ENCODE peak calls at places on chromosomes 4 and X, in four cellular contexts. F, J, D and O are unnamed samples.

GRCh38 chr4:112793033-112793432 is 156.1 kb downstream of the LARP7 start:
- DNase-seq in F (no peak), J (no peak), D (no peak), O (no peak)

GRCh38 chr4:65670331-65671031 is at the start of gene EPHA5:
- DNase-seq in J (peak; percentile 85), D (no peak), F (no peak), O (peak; percentile 3)

GRCh38 chr4:83837614-83838308 is 301.9 kb downstream of the GPAT3 start:
- DNase-seq in D (no peak), F (no peak), J (no peak), O (no peak)

GRCh38 chr4:22385615-22386014 is 130.3 kb downstream of the ADGRA3 start:
- DNase-seq in J (no peak), F (no peak), D (no peak), O (no peak)

GRCh38 chrX:40746536-40746935 is 11.2 kb upstream of the MED14 start:
- DNase-seq in F (no peak), D (no peak), J (no peak), O (no peak)

GRCh38 chr4:82429728-82430192 is 502 bp downstream of the HNRNPDL start:
- DNase-seq in D (no peak), J (peak; percentile 63), F (peak; percentile 61), O (no peak)

GRCh38 chr4:118921736-118922135 is 33.1 kb downstream of the SYNPO2 start:
- DNase-seq in D (no peak), F (no peak), J (no peak), O (no peak)

GRCh38 chr4:150209140-150209829 is 131.0 kb downstream of the DCLK2 start:
- DNase-seq in F (peak; percentile 59), J (peak; percentile 71), D (no peak), O (peak; percentile 41)

GRCh38 chr4:37893164-37893563 is 2.3 kb downstream of the TBC1D1 start:
- DNase-seq in D (no peak), F (no peak), J (no peak), O (no peak)

GRCh38 chr4:140136509-140136908 is 17.5 kb downstream of the MAML3 start:
- DNase-seq in J (no peak), D (no peak), F (no peak), O (no peak)

GRCh38 chr4:140135529-140136021 is 18.4 kb downstream of the MAML3 start:
- DNase-seq in D (no peak), F (no peak), J (no peak), O (no peak)

GRCh38 chr4:140134780-140135179 is 19.2 kb downstream of the MAML3 start:
- DNase-seq in J (no peak), D (no peak), F (no peak), O (no peak)

GRCh38 chr4:140138428-140138827 is 15.6 kb downstream of the MAML3 start:
- DNase-seq in F (no peak), J (no peak), D (no peak), O (no peak)

DNA sequence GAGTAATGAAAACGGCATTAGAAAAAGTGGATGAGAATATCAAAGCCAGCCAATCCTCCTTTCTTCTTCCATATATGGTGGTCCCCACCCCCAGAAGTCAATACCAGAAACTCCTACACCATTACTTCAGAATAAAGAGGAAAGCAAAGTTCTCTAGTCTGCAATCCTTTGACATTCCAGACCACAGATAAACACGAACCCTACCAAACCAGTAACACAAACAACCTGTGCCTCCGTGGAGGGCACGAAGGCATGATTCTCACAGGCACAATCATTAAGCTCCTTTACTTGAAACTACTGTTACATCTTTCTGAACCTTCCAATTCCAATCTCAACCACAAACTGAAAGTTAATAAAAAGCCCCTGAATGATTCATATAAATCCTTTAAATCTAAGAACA is 16.3 kb downstream of the MAML3 start:
- DNase-seq in D (no peak), J (no peak), F (no peak), O (no peak)
- TF ChIP-seq CBFB in D (no peak), J (no peak), F (no peak), O (no peak)

GRCh38 chrX:22748093-22748999 is 251.4 kb upstream of the DDX53 start:
- DNase-seq in D (no peak), F (peak; percentile 16), J (peak; percentile 50), O (peak; percentile 13)
- TF ChIP-seq CBFB in D (no peak), F (no peak), J (no peak), O (no peak)

DNA sequence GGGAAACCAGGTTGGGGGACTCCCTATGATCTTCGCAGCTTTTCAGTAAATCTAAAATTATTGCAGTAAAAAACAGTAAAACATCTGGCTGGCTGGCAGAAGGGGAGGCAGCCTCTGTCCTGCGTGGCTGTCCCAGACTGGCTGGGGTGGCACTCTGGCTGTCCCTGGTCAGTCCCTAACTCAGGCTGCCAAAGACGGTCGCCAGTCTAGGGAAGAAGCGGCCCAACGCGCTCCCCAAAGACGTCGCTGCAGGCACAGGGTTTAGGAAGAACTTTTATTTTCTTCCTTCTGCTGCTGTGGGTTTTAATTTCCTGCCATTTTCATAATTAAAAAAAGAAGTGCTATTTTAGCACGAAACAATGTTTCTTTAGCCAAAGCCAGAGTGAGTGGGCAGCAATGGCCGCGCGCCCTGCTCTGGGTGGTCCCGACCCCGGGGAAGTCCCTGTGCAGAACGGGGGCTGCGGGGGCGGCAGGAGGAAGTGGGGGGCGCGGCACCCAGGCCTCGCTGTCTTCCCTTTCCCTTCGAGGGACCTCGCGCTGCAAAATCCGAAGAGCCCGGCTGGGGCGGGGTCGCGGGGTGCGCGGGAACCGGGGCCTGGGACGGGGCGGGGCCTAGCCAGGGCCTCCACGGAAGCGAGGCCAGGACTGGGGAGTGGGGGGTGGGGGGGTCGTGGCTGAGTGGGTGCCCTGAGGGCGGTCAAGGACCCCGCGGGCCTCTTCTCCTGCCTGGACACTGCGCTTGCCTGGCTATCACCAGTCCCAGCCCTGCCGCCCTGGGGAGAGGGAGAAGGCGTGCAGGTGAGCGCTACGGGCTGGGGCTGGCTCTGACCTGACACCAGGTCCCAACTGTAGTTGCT is 6.3 kb upstream of the LETM1 start:
- DNase-seq in F (peak; percentile 67), J (no peak), D (no peak), O (no peak)
- TF ChIP-seq CBFB in F (no peak), J (no peak), D (no peak), O (no peak)

GRCh38 chrX:136046295-136046894 is 61.2 kb downstream of the SLC9A6 start:
- DNase-seq in F (no peak), J (no peak), D (no peak), O (no peak)
- TF ChIP-seq CBFB in F (no peak), J (no peak), D (no peak), O (no peak)

GRCh38 chrX:131235768-131236167 is 53.3 kb downstream of the IGSF1 start:
- DNase-seq in J (no peak), D (no peak), F (no peak), O (no peak)

DNA sequence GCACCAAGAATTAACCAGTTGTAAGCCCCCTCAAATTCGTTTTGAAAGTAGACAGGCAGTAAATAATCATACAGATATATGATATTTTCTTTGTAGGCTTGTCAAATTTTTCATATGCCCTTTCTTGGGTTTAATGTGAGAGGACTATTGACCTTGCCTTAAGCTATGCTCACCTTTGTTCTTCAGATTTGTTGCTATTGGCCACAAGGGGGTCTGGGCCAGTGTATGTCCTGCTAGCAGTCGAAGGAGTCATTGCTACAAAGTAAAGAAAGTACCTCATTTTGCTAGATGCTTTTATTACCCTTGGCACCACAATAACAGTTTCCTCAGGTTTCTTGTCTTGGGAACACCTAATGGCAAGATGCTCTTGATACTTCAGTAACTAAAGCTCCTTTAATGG is 51.7 kb downstream of the IGSF1 start:
- DNase-seq in F (peak; percentile 7), J (no peak), D (no peak), O (no peak)
- TF ChIP-seq CBFB in F (no peak), J (no peak), D (no peak), O (no peak)

GRCh38 chrX:135185795-135186443 is 14.7 kb upstream of the CT55 start:
- DNase-seq in D (peak; percentile 11), F (peak; percentile 41), J (peak; percentile 32), O (peak; percentile 36)
- TF ChIP-seq CBFB in D (no peak), F (no peak), J (no peak), O (no peak)

GRCh38 chr4:78585633-78586032 is 34.1 kb downstream of the ANXA3 start:
- DNase-seq in D (no peak), F (no peak), J (no peak), O (no peak)

GRCh38 chr4:78588894-78589545 is 37.5 kb downstream of the ANXA3 start:
- DNase-seq in J (no peak), F (no peak), D (no peak), O (no peak)

GRCh38 chr4:78581626-78582025 is 30.1 kb downstream of the ANXA3 start:
- DNase-seq in F (no peak), D (no peak), J (no peak), O (no peak)

GRCh38 chr4:78584863-78585576 is 33.5 kb downstream of the ANXA3 start:
- DNase-seq in J (no peak), F (no peak), D (no peak), O (peak; percentile 12)
- TF ChIP-seq CBFB in J (no peak), F (no peak), D (no peak), O (no peak)

GRCh38 chr4:139838811-139839210 is 173.2 kb downstream of the MGST2 start:
- DNase-seq in J (no peak), D (no peak), F (no peak), O (no peak)
- TF ChIP-seq CBFB in J (no peak), D (no peak), F (no peak), O (no peak)

DNA sequence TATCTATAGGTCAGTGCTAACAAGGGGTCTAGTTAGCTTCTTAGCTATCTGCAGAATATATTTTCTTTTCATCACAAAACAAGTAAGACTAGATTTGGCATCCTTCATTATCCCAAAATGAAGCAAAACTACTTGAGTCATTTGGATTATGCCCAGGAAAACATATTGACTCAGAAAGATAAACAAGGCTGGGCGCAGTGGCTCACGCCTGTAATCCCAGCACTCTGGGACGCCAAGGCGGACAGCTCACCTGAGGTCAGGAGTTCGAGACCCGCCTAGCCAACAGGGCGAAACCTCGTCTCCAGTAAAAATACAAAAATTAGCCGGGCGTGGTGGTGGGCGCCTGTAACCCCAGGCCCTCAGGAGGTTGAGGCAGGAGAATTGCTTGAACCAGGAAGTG is 18.0 kb upstream of the MND1 start:
- DNase-seq in J (no peak), D (no peak), F (no peak), O (no peak)
- TF ChIP-seq CBFB in J (no peak), D (no peak), F (no peak), O (no peak)